ENCODE peak calls at places on chromosomes 6 and 20, in four cellular contexts. One of them, this sample, is unnamed.

GRCh38 chr20:13220857-13221297 is at the start of gene ISM1:
- DNase-seq in left ventricle myocardium inferior: no peak
- DNase-seq in type B pancreatic cell: peak; percentile 70
- DNase-seq in GM13977: peak; percentile 43
- DNase-seq in this sample: peak; percentile 54

GRCh38 chr6:142702501-142703460 is 242.2 kb downstream of the HIVEP2 start:
- DNase-seq in left ventricle myocardium inferior: peak; percentile 38
- DNase-seq in type B pancreatic cell: no peak
- DNase-seq in GM13977: peak; percentile 15
- DNase-seq in this sample: peak; percentile 22

GRCh38 chr6:24614648-24615047 is 31.3 kb downstream of the KIAA0319 start:
- DNase-seq in left ventricle myocardium inferior: no peak
- DNase-seq in type B pancreatic cell: no peak
- DNase-seq in GM13977: no peak
- DNase-seq in this sample: no peak

GRCh38 chr20:63265891-63266515 is 6.6 kb upstream of the ARFGAP1 start:
- DNase-seq in left ventricle myocardium inferior: no peak
- DNase-seq in type B pancreatic cell: no peak
- DNase-seq in GM13977: no peak
- DNase-seq in this sample: no peak

GRCh38 chr20:62234346-62234745 is 4.0 kb upstream of the OSBPL2 start:
- DNase-seq in left ventricle myocardium inferior: peak; percentile 55
- DNase-seq in type B pancreatic cell: no peak
- DNase-seq in GM13977: no peak
- DNase-seq in this sample: no peak

GRCh38 chr6:55011034-55011433 is 163.3 kb upstream of the HCRTR2 start:
- DNase-seq in left ventricle myocardium inferior: no peak
- DNase-seq in type B pancreatic cell: no peak
- DNase-seq in GM13977: no peak
- DNase-seq in this sample: no peak

GRCh38 chr20:44092551-44093248 is 94.3 kb downstream of the JPH2 start:
- DNase-seq in left ventricle myocardium inferior: no peak
- DNase-seq in type B pancreatic cell: no peak
- DNase-seq in GM13977: no peak
- DNase-seq in this sample: no peak

GRCh38 chr6:22466665-22467064 is 102.7 kb upstream of the HDGFL1 start:
- DNase-seq in left ventricle myocardium inferior: no peak
- DNase-seq in type B pancreatic cell: no peak
- DNase-seq in GM13977: no peak
- DNase-seq in this sample: no peak

GRCh38 chr20:47607208-47607613 is 105.5 kb downstream of the NCOA3 start:
- DNase-seq in left ventricle myocardium inferior: no peak
- DNase-seq in type B pancreatic cell: no peak
- DNase-seq in GM13977: no peak
- DNase-seq in this sample: no peak

GRCh38 chr6:39251406-39251805 is 22.1 kb upstream of the KCNK5 start:
- DNase-seq in left ventricle myocardium inferior: no peak
- DNase-seq in type B pancreatic cell: no peak
- DNase-seq in GM13977: no peak
- DNase-seq in this sample: no peak

GRCh38 chr6:28537509-28538140 is 11.9 kb downstream of the GPX5 start:
- DNase-seq in left ventricle myocardium inferior: no peak
- DNase-seq in type B pancreatic cell: no peak
- DNase-seq in GM13977: no peak
- DNase-seq in this sample: no peak

GRCh38 chr6:20070047-20070446 is 142.2 kb downstream of the MBOAT1 start:
- DNase-seq in left ventricle myocardium inferior: no peak
- DNase-seq in type B pancreatic cell: no peak
- DNase-seq in GM13977: no peak
- DNase-seq in this sample: no peak

GRCh38 chr6:127550403-127550802 is 26.6 kb upstream of the C6orf58 start:
- DNase-seq in left ventricle myocardium inferior: no peak
- DNase-seq in type B pancreatic cell: no peak
- DNase-seq in GM13977: no peak
- DNase-seq in this sample: no peak

DNA sequence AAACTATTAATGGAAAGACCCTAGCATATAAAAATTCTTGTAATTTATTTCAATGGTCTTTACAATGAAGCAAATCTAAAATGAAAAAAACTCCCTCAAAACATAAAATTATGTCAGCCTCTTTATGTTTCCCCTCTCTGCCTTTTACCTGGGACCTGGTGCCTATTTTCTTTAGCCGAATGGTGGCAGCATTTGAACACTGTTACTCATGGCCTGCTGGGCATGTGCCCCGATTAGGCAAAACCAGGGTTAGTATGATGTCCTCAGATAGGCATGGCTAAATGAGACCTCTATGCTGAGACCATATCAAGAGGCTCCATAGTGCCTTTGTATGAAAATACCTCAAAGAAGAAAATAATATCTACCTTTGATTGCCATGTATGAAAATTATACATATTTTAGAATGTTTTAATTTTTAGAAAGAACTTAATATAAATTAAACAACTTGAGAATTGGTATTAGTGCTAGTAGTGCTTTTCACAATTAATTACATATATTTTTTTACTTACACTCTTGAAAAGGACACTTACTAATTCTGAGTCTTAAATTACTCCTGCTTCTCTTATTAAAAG is 22.5 kb upstream of the C6orf58 start:
- DNase-seq in left ventricle myocardium inferior: no peak
- DNase-seq in type B pancreatic cell: no peak
- DNase-seq in GM13977: no peak
- DNase-seq in this sample: no peak
- TF ChIP-seq CTCF in left ventricle myocardium inferior: peak; percentile 31
- TF ChIP-seq CTCF in type B pancreatic cell: peak; percentile 67
- TF ChIP-seq CTCF in GM13977: peak; percentile 43
- TF ChIP-seq CTCF in this sample: peak; percentile 18

GRCh38 chr6:68572525-68572924 is 62.6 kb upstream of the ADGRB3 start:
- DNase-seq in left ventricle myocardium inferior: no peak
- DNase-seq in type B pancreatic cell: no peak
- DNase-seq in GM13977: peak; percentile 41
- DNase-seq in this sample: peak; percentile 40

GRCh38 chr6:68572975-68573374 is 62.1 kb upstream of the ADGRB3 start:
- DNase-seq in left ventricle myocardium inferior: no peak
- DNase-seq in type B pancreatic cell: no peak
- DNase-seq in GM13977: no peak
- DNase-seq in this sample: no peak

GRCh38 chr6:68575765-68576439 is 59.2 kb upstream of the ADGRB3 start:
- DNase-seq in left ventricle myocardium inferior: no peak
- DNase-seq in type B pancreatic cell: no peak
- DNase-seq in GM13977: no peak
- DNase-seq in this sample: no peak
- TF ChIP-seq CTCF in left ventricle myocardium inferior: no peak
- TF ChIP-seq CTCF in type B pancreatic cell: no peak
- TF ChIP-seq CTCF in GM13977: no peak
- TF ChIP-seq CTCF in this sample: no peak

GRCh38 chr6:6646859-6647258 is 58.3 kb downstream of the LY86 start:
- DNase-seq in left ventricle myocardium inferior: no peak
- DNase-seq in type B pancreatic cell: no peak
- DNase-seq in GM13977: no peak
- DNase-seq in this sample: no peak

GRCh38 chr6:6646384-6646783 is 57.9 kb downstream of the LY86 start:
- DNase-seq in left ventricle myocardium inferior: no peak
- DNase-seq in type B pancreatic cell: no peak
- DNase-seq in GM13977: no peak
- DNase-seq in this sample: no peak

GRCh38 chr6:6640915-6641314 is 52.4 kb downstream of the LY86 start:
- DNase-seq in left ventricle myocardium inferior: no peak
- DNase-seq in type B pancreatic cell: no peak
- DNase-seq in GM13977: no peak
- DNase-seq in this sample: no peak

GRCh38 chr6:6645266-6645917 is 56.9 kb downstream of the LY86 start:
- DNase-seq in left ventricle myocardium inferior: no peak
- DNase-seq in type B pancreatic cell: no peak
- DNase-seq in GM13977: no peak
- DNase-seq in this sample: no peak

DNA sequence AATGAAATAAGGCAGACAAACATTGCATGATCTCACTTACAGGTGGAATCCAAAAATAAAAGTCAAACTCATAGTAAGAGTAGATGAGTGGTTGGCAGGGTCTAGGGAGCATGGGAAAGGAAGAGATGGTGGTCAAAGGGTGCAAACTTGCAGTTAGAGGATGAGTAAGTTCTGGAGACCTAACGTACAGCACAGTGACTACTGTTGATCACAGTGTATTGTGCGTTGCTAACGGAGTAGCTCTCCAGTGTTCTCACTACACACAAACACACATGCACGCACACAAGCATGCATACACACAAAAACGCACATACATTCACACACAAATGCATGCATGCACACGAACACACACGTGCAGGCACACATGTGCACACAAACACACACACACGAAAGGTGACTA is 54.9 kb downstream of the LY86 start:
- DNase-seq in left ventricle myocardium inferior: no peak
- DNase-seq in type B pancreatic cell: no peak
- DNase-seq in GM13977: peak; percentile 44
- DNase-seq in this sample: peak; percentile 40
- TF ChIP-seq CTCF in left ventricle myocardium inferior: no peak
- TF ChIP-seq CTCF in type B pancreatic cell: no peak
- TF ChIP-seq CTCF in GM13977: no peak
- TF ChIP-seq CTCF in this sample: no peak

GRCh38 chr20:38127011-38127621 is 38.0 kb downstream of the TGM2 start:
- DNase-seq in left ventricle myocardium inferior: no peak
- DNase-seq in type B pancreatic cell: no peak
- DNase-seq in GM13977: no peak
- DNase-seq in this sample: no peak
- TF ChIP-seq CTCF in left ventricle myocardium inferior: peak; percentile 22
- TF ChIP-seq CTCF in type B pancreatic cell: no peak
- TF ChIP-seq CTCF in GM13977: no peak
- TF ChIP-seq CTCF in this sample: no peak

DNA sequence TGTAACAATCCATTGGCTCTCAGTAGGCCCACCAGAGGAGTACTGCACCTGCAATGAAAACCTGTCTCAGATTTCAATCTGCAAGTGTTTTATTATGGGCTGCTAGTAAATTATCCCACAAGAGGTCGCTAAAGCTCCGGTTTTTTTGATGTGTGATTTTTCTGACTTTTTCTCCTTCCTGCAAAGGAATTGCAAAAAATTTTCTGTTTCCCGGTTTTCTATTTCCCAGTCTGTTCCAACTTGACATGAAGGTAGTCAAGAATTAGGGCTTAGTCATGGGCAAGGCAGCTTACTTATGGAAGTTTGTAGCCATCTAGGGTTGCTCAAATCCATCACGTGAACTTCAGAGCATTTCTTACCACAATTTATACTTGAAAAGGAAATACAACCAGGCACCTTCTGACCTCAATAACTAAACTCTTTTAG is 38.5 kb upstream of the AHI1 start:
- DNase-seq in left ventricle myocardium inferior: no peak
- DNase-seq in type B pancreatic cell: no peak
- DNase-seq in GM13977: peak; percentile 21
- DNase-seq in this sample: peak; percentile 24
- TF ChIP-seq CTCF in left ventricle myocardium inferior: peak; percentile 80
- TF ChIP-seq CTCF in type B pancreatic cell: peak; percentile 82
- TF ChIP-seq CTCF in GM13977: peak; percentile 61
- TF ChIP-seq CTCF in this sample: peak; percentile 62

DNA sequence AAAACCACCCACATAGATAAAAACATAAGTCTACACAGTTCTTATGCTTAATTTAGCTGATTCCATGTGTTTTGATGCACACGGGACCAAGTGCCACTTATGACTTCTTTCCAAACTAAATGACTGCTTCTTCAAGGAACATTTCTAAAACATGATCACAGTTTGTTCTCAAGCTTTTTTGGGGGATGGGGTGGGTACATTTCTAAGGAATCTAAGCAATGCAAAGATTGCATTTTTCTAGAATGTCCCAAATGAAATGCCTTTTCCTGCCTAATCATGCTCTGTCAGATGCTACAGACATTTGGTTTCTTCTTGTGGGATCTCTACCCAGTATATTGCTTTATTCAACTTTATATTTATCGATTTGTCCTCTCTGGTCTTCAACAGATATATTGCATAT is 496.8 kb upstream of the JAG1 start:
- DNase-seq in left ventricle myocardium inferior: no peak
- DNase-seq in type B pancreatic cell: no peak
- DNase-seq in GM13977: no peak
- DNase-seq in this sample: no peak
- TF ChIP-seq CTCF in left ventricle myocardium inferior: no peak
- TF ChIP-seq CTCF in type B pancreatic cell: no peak
- TF ChIP-seq CTCF in GM13977: no peak
- TF ChIP-seq CTCF in this sample: no peak

DNA sequence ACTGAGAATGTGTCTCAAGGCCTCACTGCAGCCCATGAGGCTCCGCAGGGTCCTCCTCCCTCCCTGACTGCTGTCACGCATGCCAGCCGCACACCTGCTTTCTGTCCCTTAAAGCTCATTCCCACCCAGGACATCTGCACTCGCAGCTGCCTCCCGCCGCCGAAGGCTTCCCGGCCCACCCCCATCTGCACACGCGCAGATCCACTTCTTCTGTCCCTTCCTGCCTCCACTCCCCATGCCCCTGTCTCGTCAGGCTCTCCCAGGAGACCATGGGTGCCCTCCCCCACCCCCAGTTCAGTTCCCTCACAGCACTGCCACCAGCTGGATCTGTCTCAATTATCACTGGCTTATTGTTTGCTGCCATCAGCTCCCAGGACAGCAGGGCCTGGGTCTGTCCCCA is 63.0 kb downstream of the RIPOR3 start:
- DNase-seq in left ventricle myocardium inferior: no peak
- DNase-seq in type B pancreatic cell: no peak
- DNase-seq in GM13977: no peak
- DNase-seq in this sample: no peak
- TF ChIP-seq CTCF in left ventricle myocardium inferior: no peak
- TF ChIP-seq CTCF in type B pancreatic cell: no peak
- TF ChIP-seq CTCF in GM13977: no peak
- TF ChIP-seq CTCF in this sample: no peak

DNA sequence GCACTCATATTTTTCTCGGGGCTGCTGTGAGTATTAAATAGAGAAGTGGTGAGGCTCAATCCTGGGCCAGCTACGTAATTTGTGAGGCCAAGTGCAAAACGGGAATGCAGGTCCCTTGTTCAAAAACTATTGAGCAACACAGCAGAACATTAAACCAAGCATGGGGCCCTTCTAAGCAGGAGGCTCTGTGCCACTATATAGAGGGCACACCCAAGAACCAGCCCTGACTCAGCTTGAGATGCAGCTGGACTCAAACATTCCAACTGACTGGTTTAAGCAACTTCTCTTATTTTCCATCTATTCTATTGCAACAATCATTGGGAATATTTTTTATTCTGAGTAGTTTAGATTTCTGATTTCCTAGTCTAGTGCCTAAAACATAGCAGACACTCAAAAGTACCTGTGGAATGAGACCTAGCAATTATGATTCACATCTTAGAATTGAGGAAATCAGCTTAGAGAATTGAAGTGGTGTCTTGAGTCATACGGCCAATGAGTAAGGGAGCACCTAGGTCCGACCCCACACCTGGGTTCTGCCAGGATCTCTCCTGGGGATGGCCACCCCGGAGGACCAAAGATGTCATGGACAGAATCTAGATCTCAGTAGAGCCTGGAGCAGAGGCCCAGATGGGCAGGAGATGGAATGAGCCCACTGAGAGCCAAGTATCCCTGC is 1.3 kb downstream of the SIRPB2 start:
- DNase-seq in left ventricle myocardium inferior: no peak
- DNase-seq in type B pancreatic cell: no peak
- DNase-seq in GM13977: no peak
- DNase-seq in this sample: no peak
- TF ChIP-seq CTCF in left ventricle myocardium inferior: no peak
- TF ChIP-seq CTCF in type B pancreatic cell: no peak
- TF ChIP-seq CTCF in GM13977: no peak
- TF ChIP-seq CTCF in this sample: no peak